ENCODE peak calls at places on chromosomes 16 and 17, in eight cellular contexts. D, A, U, N, L, S, K and J are unnamed samples.

GRCh38 chr17:51572115-51572514 is 311.8 kb downstream of the UTP18 start:
- DNase-seq in D (no peak), A (no peak), U (no peak), N (no peak), L (no peak), S (no peak), K (no peak), J (no peak)

GRCh38 chr16:89195521-89196171 is 4.7 kb downstream of the SLC22A31 start:
- DNase-seq in D (no peak), A (no peak), U (peak), N (no peak), L (no peak), S (no peak), K (no peak), J (no peak)

GRCh38 chr16:77834600-77834963 is 46.2 kb downstream of the VAT1L start:
- DNase-seq in D (peak), A (no peak), U (no peak), N (no peak), L (no peak), S (peak), K (no peak), J (no peak)

GRCh38 chr17:55265434-55266021 is 768 bp downstream of the HLF start:
- DNase-seq in D (no peak), A (no peak), U (peak), N (no peak), L (no peak), S (no peak), K (peak), J (no peak)

GRCh38 chr16:84177740-84178070 is 9.2 kb downstream of the TAF1C start:
- DNase-seq in D (peak), A (no peak), U (no peak), N (no peak), L (no peak), S (peak), K (no peak), J (no peak)

GRCh38 chr17:6186998-6187397 is 116.8 kb downstream of the WSCD1 start:
- DNase-seq in D (no peak), A (no peak), U (no peak), N (no peak), L (no peak), S (no peak), K (no peak), J (no peak)

GRCh38 chr16:69055003-69055402 is 50.5 kb upstream of the HAS3 start:
- DNase-seq in D (no peak), A (no peak), U (no peak), N (no peak), L (no peak), S (no peak), K (no peak), J (no peak)

GRCh38 chr16:9109255-9109654 is 17.8 kb downstream of the HAPSTR1 start:
- DNase-seq in D (no peak), A (no peak), U (no peak), N (no peak), L (no peak), S (no peak), K (no peak), J (no peak)

GRCh38 chr17:40351185-40352043 is 13.1 kb downstream of the GJD3 start:
- DNase-seq in D (no peak), A (no peak), U (peak), N (no peak), L (no peak), S (no peak), K (no peak), J (no peak)

GRCh38 chr16:65015577-65015976 is 106.3 kb downstream of the CDH11 start:
- DNase-seq in D (no peak), A (no peak), U (no peak), N (no peak), L (no peak), S (no peak), K (no peak), J (no peak)

GRCh38 chr16:83689385-83689831 is 118.4 kb upstream of the HSBP1 start:
- DNase-seq in D (peak), A (no peak), U (no peak), N (no peak), L (no peak), S (peak), K (no peak), J (no peak)

GRCh38 chr16:66696669-66697630 is at the start of gene CMTM4:
- DNase-seq in D (peak), A (peak), U (peak), N (peak), L (peak), S (peak), K (peak), J (peak)

GRCh38 chr16:75102595-75102994 is 14.0 kb downstream of the LDHD start:
- DNase-seq in D (no peak), A (no peak), U (no peak), N (no peak), L (no peak), S (no peak), K (no peak), J (no peak)

GRCh38 chr16:50644730-50645129 is 36.4 kb downstream of the SNX20 start:
- DNase-seq in D (peak), A (no peak), U (no peak), N (no peak), L (peak), S (no peak), K (peak), J (peak)

GRCh38 chr17:41672153-41672552 is 16.5 kb upstream of the EIF1 start:
- DNase-seq in D (no peak), A (no peak), U (no peak), N (no peak), L (no peak), S (no peak), K (no peak), J (no peak)

GRCh38 chr17:31392002-31392855 is 754 bp downstream of the RAB11FIP4 start:
- DNase-seq in D (no peak), A (no peak), U (no peak), N (no peak), L (no peak), S (no peak), K (no peak), J (no peak)

GRCh38 chr17:39236383-39236927 is 10.7 kb upstream of the STAC2 start:
- DNase-seq in D (no peak), A (no peak), U (no peak), N (no peak), L (no peak), S (no peak), K (no peak), J (no peak)

GRCh38 chr17:12386240-12386639 is 279.4 kb upstream of the MYOCD start:
- DNase-seq in D (peak), A (no peak), U (no peak), N (no peak), L (no peak), S (no peak), K (no peak), J (no peak)

GRCh38 chr17:47254403-47254943 is 846 bp downstream of the ITGB3 start:
- DNase-seq in D (no peak), A (no peak), U (no peak), N (no peak), L (no peak), S (no peak), K (no peak), J (no peak)

GRCh38 chr17:10754109-10754508 is 24.3 kb upstream of the TMEM220 start:
- DNase-seq in D (peak), A (no peak), U (no peak), N (peak), L (peak), S (peak), K (peak), J (peak)

GRCh38 chr17:29136998-29137730 is 43.0 kb downstream of the MYO18A start:
- DNase-seq in D (peak), A (no peak), U (no peak), N (no peak), L (no peak), S (no peak), K (no peak), J (no peak)

GRCh38 chr17:17204041-17204591 is 2.0 kb downstream of the PLD6 start:
- DNase-seq in D (no peak), A (no peak), U (peak), N (no peak), L (no peak), S (no peak), K (no peak), J (no peak)

GRCh38 chr17:47618416-47618815 is 31.3 kb upstream of the KPNB1 start:
- DNase-seq in D (peak), A (no peak), U (no peak), N (peak), L (no peak), S (peak), K (no peak), J (no peak)

GRCh38 chr17:66952031-66952524 is 12.4 kb upstream of the CACNG4 start:
- DNase-seq in D (peak), A (no peak), U (peak), N (peak), L (no peak), S (peak), K (peak), J (peak)

GRCh38 chr17:71975998-71976649 is 144.7 kb upstream of the SOX9 start:
- DNase-seq in D (peak), A (no peak), U (peak), N (peak), L (no peak), S (no peak), K (peak), J (peak)

GRCh38 chr17:75845058-75845711 is 981 bp upstream of the UNC13D start:
- DNase-seq in D (peak), A (peak), U (peak), N (peak), L (peak), S (peak), K (peak), J (peak)